ENCODE peak calls at places on chromosomes 5 and 9, in five cellular contexts. Q is neural progenitor cell, F is cardiac fibroblast, R is ovary, K is heart left ventricle. Z is an unnamed sample.
A peak's percentile ranks its signal among the peaks of the same experiment; 100 is the strongest.

GRCh38 chr5:127696688-127697087 is 6.5 kb upstream of the CCDC192 start:
- DNase-seq in F (peak; percentile 84), Q (no peak), K (no peak), R (no peak), Z (no peak)

GRCh38 chr5:96146675-96147074 is 185.0 kb upstream of the ELL2 start:
- DNase-seq in K (no peak), R (no peak), F (peak; percentile 63), Q (no peak), Z (no peak)

GRCh38 chr9:82302968-82303655 is 314.5 kb downstream of the SPATA31D1 start:
- DNase-seq in Q (no peak), R (no peak), F (no peak), K (no peak), Z (no peak)

GRCh38 chr9:33187519-33188218 is 20.5 kb upstream of the B4GALT1 start:
- DNase-seq in K (peak; percentile 67), F (peak; percentile 82), Q (no peak), R (peak; percentile 58), Z (peak; percentile 70)

GRCh38 chr5:51187953-51188591 is 195.2 kb upstream of the ISL1 start:
- DNase-seq in R (no peak), Q (peak; percentile 29), F (no peak), K (no peak), Z (no peak)

GRCh38 chr5:45772402-45772801 is 76.2 kb upstream of the HCN1 start:
- DNase-seq in F (no peak), R (no peak), Q (no peak), K (no peak), Z (no peak)

GRCh38 chr9:86721843-86722705 is 225.2 kb downstream of the GAS1 start:
- DNase-seq in F (peak; percentile 97), K (peak; percentile 59), R (peak; percentile 46), Q (no peak), Z (no peak)

GRCh38 chr9:89234636-89235035 is 56.0 kb upstream of the SHC3 start:
- DNase-seq in Q (peak; percentile 66), F (peak; percentile 13), K (no peak), R (no peak), Z (no peak)

GRCh38 chr5:163409384-163409783 is 28.0 kb upstream of the CCNG1 start:
- DNase-seq in Q (no peak), F (no peak), K (no peak), R (no peak), Z (no peak)

GRCh38 chr9:76371901-76372300 is 22.3 kb downstream of the RFK start:
- DNase-seq in R (no peak), F (peak; percentile 62), Q (no peak), K (no peak), Z (no peak)

GRCh38 chr9:69675563-69675962 is 3.4 kb upstream of the APBA1 start:
- DNase-seq in F (no peak), Q (no peak), K (no peak), R (no peak), Z (no peak)

GRCh38 chr5:178330791-178331404 is 98.3 kb upstream of the PHYKPL start:
- DNase-seq in Q (no peak), R (no peak), K (no peak), F (no peak), Z (peak; percentile 56)

GRCh38 chr5:73592546-73592945 is 27.0 kb downstream of the UTP15 start:
- DNase-seq in K (no peak), F (peak; percentile 6), R (no peak), Q (no peak), Z (no peak)

GRCh38 chr5:73596705-73597328 is 29.2 kb upstream of the ARHGEF28 start:
- DNase-seq in R (no peak), K (no peak), F (peak; percentile 36), Q (peak; percentile 81), Z (no peak)

GRCh38 chr5:73587923-73588322 is 22.4 kb downstream of the UTP15 start:
- DNase-seq in F (no peak), Q (no peak), R (no peak), K (no peak), Z (no peak)

GRCh38 chr5:73591698-73592501 is 26.4 kb downstream of the UTP15 start:
- DNase-seq in R (no peak), Q (no peak), K (no peak), F (peak; percentile 51), Z (no peak)

GRCh38 chr5:73591102-73591695 is 25.7 kb downstream of the UTP15 start:
- DNase-seq in Q (peak; percentile 73), R (no peak), F (peak; percentile 93), K (peak; percentile 41), Z (peak; percentile 68)
- TF ChIP-seq CTCF in Q (peak; percentile 88), R (peak; percentile 91), F (peak; percentile 62), K (peak; percentile 86), Z (peak; percentile 90)

DNA sequence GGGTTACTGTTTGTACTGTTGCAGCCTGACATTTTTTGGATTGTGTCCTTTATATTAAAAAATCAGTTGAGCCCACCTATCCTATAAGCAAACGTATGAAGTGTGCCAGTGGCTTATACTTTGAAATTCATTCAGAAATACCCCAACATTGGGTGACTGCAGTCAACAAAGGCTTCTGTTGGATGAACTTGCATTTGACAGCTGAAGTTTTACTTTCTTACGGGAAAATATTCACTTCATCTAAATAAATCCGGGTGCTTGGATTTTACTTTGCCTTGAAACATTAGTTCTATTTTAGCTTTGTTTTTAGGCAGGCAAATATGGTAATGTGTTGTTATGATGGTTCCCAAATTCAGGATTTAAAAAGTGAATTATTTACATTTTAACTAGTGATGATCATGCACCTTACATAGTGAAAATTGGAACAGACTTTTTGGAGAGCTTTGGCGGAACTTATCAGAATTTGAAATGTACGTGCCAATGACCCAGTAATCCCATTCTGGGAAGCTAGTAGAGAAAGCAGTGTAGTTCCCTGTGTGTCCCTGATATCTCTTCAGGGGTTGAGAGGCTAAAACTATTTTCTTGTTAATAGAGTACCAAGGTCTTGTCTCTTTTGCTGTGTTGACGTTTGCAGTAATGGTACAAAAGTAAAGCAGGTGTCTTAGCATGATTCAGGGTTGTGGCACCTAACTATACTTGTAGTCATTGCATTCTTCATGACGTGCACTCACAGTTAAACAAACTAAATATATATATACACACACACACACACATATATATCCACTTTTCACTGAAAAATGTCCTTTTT is 21.9 kb downstream of the EXOSC2 start:
- DNase-seq in F (no peak), K (no peak), R (no peak), Q (no peak), Z (no peak)
- H3K4me3 ChIP-seq in F (peak overlapping the region; percentile 91), K (peak overlapping the region; percentile 2), R (peak overlapping the region; percentile 98), Q (peak overlapping the region; percentile 89), Z (peak overlapping the region; percentile 88)

DNA sequence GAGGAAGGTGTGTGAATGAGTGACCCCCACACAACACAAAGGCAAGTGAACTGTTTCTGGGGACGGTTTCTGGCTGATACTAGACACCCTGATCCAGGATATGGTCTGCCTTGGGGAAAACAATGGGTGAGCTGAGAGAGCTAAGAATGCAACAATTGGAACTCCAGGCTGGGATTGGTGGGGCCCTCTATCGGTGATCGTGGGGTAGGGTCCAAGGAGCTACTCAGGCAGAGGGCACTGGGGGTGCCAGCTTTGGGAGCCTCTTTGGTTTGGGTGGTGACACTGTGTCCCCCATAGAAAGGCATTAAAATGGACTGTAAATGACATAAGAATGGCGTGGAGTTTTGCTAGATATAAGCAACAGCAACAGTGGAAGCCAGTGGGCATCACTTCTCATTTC is 439.1 kb downstream of the DMAC1 start:
- DNase-seq in K (no peak), F (no peak), Q (peak; percentile 43), R (no peak), Z (no peak)
- TF ChIP-seq CTCF in K (no peak), F (no peak), Q (peak; percentile 56), R (no peak), Z (no peak)

DNA sequence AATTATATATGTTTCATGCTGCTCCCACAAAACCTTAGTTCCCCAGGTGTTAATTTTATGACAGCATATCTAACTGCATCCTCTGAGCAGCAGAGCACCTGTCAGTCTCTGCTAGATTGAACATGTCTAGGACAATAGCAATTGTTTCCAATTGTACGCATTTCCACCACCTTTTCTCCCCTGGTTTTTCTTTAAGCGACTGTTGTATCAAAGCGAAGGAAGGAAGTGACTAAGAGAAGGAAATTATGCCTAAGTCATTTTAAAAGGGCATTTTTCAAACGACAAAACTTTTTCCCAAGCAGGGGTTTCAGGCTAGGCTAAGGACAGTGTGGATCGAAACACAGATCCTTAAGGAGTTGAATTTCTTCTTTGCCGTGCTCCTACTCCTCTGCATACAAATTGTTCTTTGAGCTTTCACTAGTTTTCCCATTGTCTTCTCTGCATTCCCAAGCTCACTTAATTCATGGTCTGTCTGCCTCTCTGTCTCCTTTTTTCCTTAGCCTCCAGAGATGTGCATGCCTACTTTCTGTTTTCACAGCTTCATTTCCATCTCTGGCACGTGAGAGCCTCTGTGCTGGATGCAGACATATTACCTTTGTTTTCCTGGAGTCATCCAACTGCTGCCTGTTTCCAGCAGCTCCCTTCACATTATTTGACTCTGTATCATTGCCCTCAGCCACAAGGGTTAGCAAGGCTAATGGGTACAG is 39.4 kb upstream of the STARD4 start:
- DNase-seq in R (no peak), K (no peak), Q (peak; percentile 41), F (peak; percentile 11), Z (no peak)
- H3K4me3 ChIP-seq in R (no peak overlapping the region), K (no peak overlapping the region), Q (peak overlapping the region; percentile 3), F (no peak overlapping the region), Z (peak overlapping the region; percentile 6)

GRCh38 chr5:100709771-100710170 is 174.6 kb downstream of the FAM174A start:
- DNase-seq in K (no peak), Q (no peak), R (no peak), F (peak; percentile 34), Z (no peak)

GRCh38 chr5:100708625-100709171 is 173.5 kb downstream of the FAM174A start:
- DNase-seq in Q (no peak), K (no peak), F (no peak), R (no peak), Z (no peak)

DNA sequence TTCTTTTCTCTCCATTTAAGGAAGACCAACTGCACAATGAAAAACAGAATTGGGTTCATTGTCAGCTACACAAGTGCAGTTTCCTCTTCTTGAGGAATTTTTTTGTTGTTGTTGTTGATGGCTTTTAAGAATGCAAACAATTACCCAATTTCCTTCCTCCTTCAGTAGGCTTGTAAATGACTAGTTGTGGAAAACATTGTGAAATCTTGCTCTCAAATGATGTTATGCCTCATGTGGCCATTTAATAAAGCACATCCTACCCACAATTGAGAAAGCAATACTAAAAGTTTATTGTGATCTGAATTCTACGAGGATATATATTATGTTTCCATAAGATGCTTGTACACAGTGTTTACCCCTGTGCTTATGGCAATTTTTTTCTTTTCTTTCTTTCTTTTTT is 171.6 kb downstream of the FAM174A start:
- DNase-seq in F (peak; percentile 56), Q (no peak), R (no peak), K (no peak), Z (no peak)
- TF ChIP-seq CTCF in F (peak; percentile 41), Q (peak; percentile 21), R (no peak), K (peak; percentile 20), Z (peak; percentile 38)

GRCh38 chr5:39016587-39017275 is 57.5 kb downstream of the RICTOR start:
- DNase-seq in R (no peak), K (no peak), F (no peak), Q (no peak), Z (no peak)
- H3K4me3 ChIP-seq in R (no peak overlapping the region), K (no peak overlapping the region), F (no peak overlapping the region), Q (no peak overlapping the region), Z (no peak overlapping the region)

GRCh38 chr9:34809504-34810186 is 99.7 kb upstream of the CCL21 start:
- DNase-seq in K (peak; percentile 22), F (peak; percentile 36), Q (peak; percentile 75), R (no peak), Z (no peak)
- TF ChIP-seq CTCF in K (peak; percentile 14), F (peak; percentile 49), Q (peak; percentile 60), R (no peak), Z (peak; percentile 46)

Z was measured in heart right ventricle.